ENCODE peak calls at places on chromosome 3, in ten cellular contexts. M is CD4-positive, alpha-beta T cell; I is B cell; T is WTC11; O is lower leg skin; S is stomach; G is endothelial cell; J is neural progenitor cell; U is fibroblast of the aortic adventitia; B is activated CD8-positive, alpha-beta T cell treated with anti-CD3 and anti-CD28 coated beads for 36 hours. D is an unnamed sample.
A peak's percentile ranks its signal among the peaks of the same experiment; 100 is the strongest.

GRCh38 chr3:59908280-59908679 is 858.5 kb upstream of the CFAP20DC start:
- DNase-seq in U (no peak), G (no peak), B (no peak), I (no peak), S (no peak), M (no peak), O (no peak), T (no peak), J (peak; percentile 70), D (no peak)

GRCh38 chr3:79521221-79521848 is 246.5 kb downstream of the ROBO1 start:
- DNase-seq in I (no peak), S (no peak), U (peak; percentile 52), B (peak; percentile 3), T (no peak), G (peak; percentile 37), M (no peak), J (peak; percentile 63), O (no peak), D (no peak)

GRCh38 chr3:40088527-40089170 is 220.9 kb upstream of the EIF1B start:
- DNase-seq in J (no peak), U (no peak), B (no peak), S (no peak), T (no peak), O (no peak), G (no peak), M (no peak), I (no peak), D (no peak)

GRCh38 chr3:152621967-152622812 is 212.7 kb upstream of the P2RY1 start:
- DNase-seq in G (no peak), I (no peak), T (no peak), O (no peak), U (no peak), J (no peak), S (no peak), B (no peak), M (no peak), D (no peak)

GRCh38 chr3:169699536-169700050 is 36.1 kb upstream of the MECOM start:
- DNase-seq in B (no peak), S (no peak), U (peak; percentile 86), I (no peak), T (no peak), O (no peak), M (no peak), G (no peak), J (no peak), D (peak; percentile 58)

GRCh38 chr3:196740476-196741400 is 1.1 kb downstream of the PAK2 start:
- DNase-seq in M (no peak), J (peak; percentile 69), O (no peak), T (no peak), B (peak; percentile 77), U (peak; percentile 62), S (no peak), G (no peak), I (no peak), D (no peak)

GRCh38 chr3:42637001-42637400 is 16.5 kb upstream of the ZBTB47 start:
- DNase-seq in U (no peak), B (no peak), T (no peak), I (no peak), O (no peak), J (no peak), G (no peak), M (no peak), S (no peak), D (no peak)

GRCh38 chr3:55897573-55898224 is 410.6 kb upstream of the WNT5A start:
- DNase-seq in B (no peak), S (no peak), M (no peak), T (no peak), O (no peak), I (no peak), U (no peak), G (peak; percentile 12), J (peak; percentile 57), D (no peak)

DNA sequence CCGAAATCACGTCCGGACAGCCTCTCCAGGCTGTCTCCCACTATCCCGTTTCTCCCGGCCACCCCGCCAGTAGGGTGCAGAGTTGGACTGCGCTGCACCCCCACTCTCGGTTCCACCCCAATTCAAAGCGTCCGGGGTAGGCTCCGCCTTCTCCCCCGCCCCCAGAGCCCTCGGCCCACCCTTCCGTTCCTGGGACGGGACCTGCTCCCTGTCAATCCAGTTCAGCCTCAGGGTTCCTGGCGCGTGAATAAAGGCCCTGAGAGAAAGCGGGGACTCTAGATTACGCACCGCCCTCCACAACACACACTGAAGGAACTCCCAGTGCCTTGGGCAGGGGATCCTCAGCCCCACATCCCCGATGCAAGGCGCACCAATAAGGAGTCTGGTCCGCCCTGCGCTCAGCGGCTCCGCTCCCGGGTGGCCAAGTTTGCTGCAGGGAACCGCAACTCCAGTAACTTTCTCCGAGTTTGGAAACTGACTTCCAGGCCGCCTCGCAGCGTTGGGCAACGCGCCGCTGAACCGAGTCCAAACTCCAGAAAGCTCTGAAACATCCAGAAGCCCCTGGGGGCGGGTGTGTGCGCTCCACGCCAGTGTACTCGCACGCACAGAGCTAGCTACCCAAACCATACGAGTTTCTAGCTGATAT is 1.9 kb downstream of the ADAMTS9 start:
- DNase-seq in T (peak; percentile 91), B (no peak), M (no peak), U (peak; percentile 86), O (peak; percentile 98), I (no peak), J (peak; percentile 95), G (peak; percentile 80), S (peak; percentile 84), D (peak; percentile 91)
- TF ChIP-seq CTCF in T (no peak), B (no peak), M (no peak), U (peak; percentile 17), O (no peak), I (no peak), J (peak; percentile 46), G (no peak), S (peak; percentile 22), D (peak; percentile 19)

GRCh38 chr3:46460051-46460450 is 4.7 kb downstream of the LTF start:
- DNase-seq in B (no peak), M (no peak), J (no peak), G (no peak), I (no peak), T (no peak), O (no peak), U (no peak), S (no peak), D (no peak)

GRCh38 chr3:46464326-46465195 is at the start of gene LTF:
- DNase-seq in O (peak; percentile 82), G (no peak), I (no peak), B (no peak), M (no peak), T (peak; percentile 33), S (no peak), J (no peak), U (no peak), D (no peak)

GRCh38 chr3:46463868-46464241 is 850 bp downstream of the LTF start:
- DNase-seq in J (no peak), T (no peak), M (no peak), B (no peak), I (no peak), G (no peak), S (no peak), O (peak; percentile 83), U (no peak), D (no peak)

GRCh38 chr3:46463120-46463867 is 1.4 kb downstream of the LTF start:
- DNase-seq in B (no peak), I (no peak), S (no peak), J (no peak), U (no peak), O (peak; percentile 83), M (no peak), G (no peak), T (no peak), D (no peak)

GRCh38 chr3:46461971-46462910 is 2.5 kb downstream of the LTF start:
- DNase-seq in T (no peak), O (peak; percentile 72), M (no peak), G (no peak), B (no peak), I (no peak), S (no peak), U (peak; percentile 34), J (no peak), D (no peak)
- TF ChIP-seq CTCF in T (no peak), O (no peak), M (no peak), G (no peak), B (no peak), I (no peak), S (no peak), U (peak; percentile 33), J (no peak), D (no peak)

GRCh38 chr3:50354186-50354764 is 3.6 kb downstream of the CYB561D2 start:
- DNase-seq in S (no peak), M (no peak), J (no peak), O (no peak), I (no peak), U (no peak), B (no peak), T (no peak), G (no peak), D (no peak)

GRCh38 chr3:50350527-50351317 is at the start of the genes CYB561D2 and NPRL2:
- DNase-seq in M (peak; percentile 99), S (peak; percentile 98), O (peak; percentile 99), J (peak; percentile 95), G (peak; percentile 79), B (peak; percentile 98), I (peak; percentile 100), U (peak; percentile 87), T (peak; percentile 90), D (peak; percentile 94)

GRCh38 chr3:50351318-50351687 is 641 bp downstream of the CYB561D2 start:
- DNase-seq in I (no peak), U (no peak), T (no peak), G (no peak), O (no peak), S (no peak), B (peak; percentile 41), M (no peak), J (no peak), D (no peak)

GRCh38 chr3:50353231-50354004 is 2.8 kb downstream of the CYB561D2 start:
- DNase-seq in O (no peak), J (no peak), B (no peak), M (no peak), G (no peak), U (no peak), S (no peak), T (no peak), I (no peak), D (no peak)

GRCh38 chr3:50352762-50353161 is 2.1 kb downstream of the CYB561D2 start:
- DNase-seq in S (no peak), I (no peak), J (no peak), T (no peak), M (no peak), B (peak; percentile 48), G (no peak), O (no peak), U (peak; percentile 21), D (no peak)
- TF ChIP-seq CTCF in S (no peak), I (no peak), J (no peak), T (no peak), M (no peak), B (no peak), G (no peak), O (no peak), U (peak; percentile 30), D (no peak)

GRCh38 chr3:50371133-50371670 is 11.9 kb upstream of the TMEM115 start:
- DNase-seq in M (no peak), S (no peak), B (no peak), O (no peak), I (no peak), G (no peak), J (no peak), U (peak; percentile 28), T (no peak), D (no peak)

GRCh38 chr3:50373865-50374188 is 14.5 kb upstream of the TMEM115 start:
- DNase-seq in J (peak; percentile 53), O (no peak), U (no peak), T (no peak), G (no peak), M (no peak), I (no peak), B (no peak), S (no peak), D (no peak)

GRCh38 chr3:50370594-50370993 is 11.3 kb upstream of the TMEM115 start:
- DNase-seq in M (no peak), G (peak; percentile 41), J (peak; percentile 62), O (no peak), T (no peak), I (no peak), B (no peak), U (no peak), S (no peak), D (no peak)

GRCh38 chr3:50373146-50373864 is 14.0 kb upstream of the TMEM115 start:
- DNase-seq in O (no peak), B (no peak), T (peak; percentile 31), G (no peak), I (no peak), U (no peak), M (no peak), S (no peak), J (peak; percentile 45), D (no peak)

GRCh38 chr3:50372349-50372748 is 13.0 kb upstream of the TMEM115 start:
- DNase-seq in S (no peak), I (no peak), T (no peak), J (no peak), B (no peak), G (no peak), M (no peak), O (no peak), U (no peak), D (no peak)
- TF ChIP-seq CTCF in S (no peak), I (no peak), T (no peak), J (peak; percentile 10), B (no peak), G (no peak), M (no peak), O (no peak), U (no peak), D (no peak)

D was measured in breast epithelium.